ENCODE peak calls at places on chromosomes 1 and 21, in four cellular contexts. Z is fibroblast of pulmonary artery, A is breast epithelium, J is stomach. Y is an unnamed sample.

GRCh38 chr21:39527664-39528381 is 76.1 kb downstream of the SH3BGR start:
- DNase-seq in A (no peak), J (peak; percentile 74), Z (no peak), Y (no peak)

GRCh38 chr21:35565204-35565611 is 495.1 kb downstream of the SETD4 start:
- DNase-seq in J (peak; percentile 40), A (peak; percentile 39), Z (peak; percentile 87), Y (no peak)

GRCh38 chr1:41891403-41891896 is 27.3 kb downstream of the HIVEP3 start:
- DNase-seq in Z (peak; percentile 57), A (no peak), J (peak; percentile 41), Y (peak; percentile 60)

GRCh38 chr21:36988536-36988935 is 18.0 kb upstream of the RIPPLY3 start:
- DNase-seq in A (no peak), J (no peak), Z (no peak), Y (no peak)

GRCh38 chr1:95115708-95116137 is 1.4 kb upstream of the TLCD4 start:
- DNase-seq in Z (no peak), J (no peak), A (no peak), Y (no peak)

GRCh38 chr1:241077386-241078147 is 279.4 kb downstream of the RGS7 start:
- DNase-seq in A (no peak), J (no peak), Z (no peak), Y (no peak)

GRCh38 chr1:30745834-30746208 is 11.8 kb downstream of the LAPTM5 start:
- DNase-seq in J (no peak), A (no peak), Z (no peak), Y (peak; percentile 57)

GRCh38 chr1:44693159-44693558 is 18.6 kb downstream of the ARMH1 start:
- DNase-seq in Z (no peak), A (no peak), J (no peak), Y (no peak)

GRCh38 chr1:16927711-16928485 is 6.2 kb downstream of the CROCC start:
- DNase-seq in A (no peak), Z (no peak), J (no peak), Y (no peak)

GRCh38 chr1:227378876-227379554 is 60.7 kb upstream of the CDC42BPA start:
- DNase-seq in A (no peak), J (no peak), Z (no peak), Y (no peak)

GRCh38 chr21:28336299-28336698 is 656.4 kb downstream of the LTN1 start:
- DNase-seq in A (no peak), Z (peak; percentile 92), J (peak; percentile 26), Y (no peak)

GRCh38 chr1:230124187-230125128 is 57.4 kb downstream of the GALNT2 start:
- DNase-seq in J (no peak), A (no peak), Z (no peak), Y (no peak)

GRCh38 chr1:100463809-100464424 is 74.0 kb upstream of the GPR88 start:
- DNase-seq in Z (peak; percentile 76), J (peak; percentile 63), A (no peak), Y (peak; percentile 71)

GRCh38 chr1:31855038-31855845 is 39.4 kb upstream of the SPOCD1 start:
- DNase-seq in J (no peak), Z (peak; percentile 58), A (no peak), Y (no peak)

GRCh38 chr1:94165843-94166242 is 44.9 kb upstream of the ABCA4 start:
- DNase-seq in J (no peak), Z (no peak), A (no peak), Y (no peak)

GRCh38 chr1:9200441-9200840 is 34.1 kb upstream of the H6PD start:
- DNase-seq in A (no peak), J (no peak), Z (no peak), Y (no peak)

GRCh38 chr1:54256756-54257155 is 56.8 kb downstream of the MRPL37 start:
- DNase-seq in A (no peak), Z (no peak), J (no peak), Y (no peak)

GRCh38 chr1:154960446-154961136 is 991 bp downstream of the PYGO2 start:
- DNase-seq in Z (no peak), A (no peak), J (no peak), Y (no peak)

GRCh38 chr1:111516008-111516535 is 12.6 kb upstream of the ADORA3 start:
- DNase-seq in A (no peak), J (peak; percentile 29), Z (peak; percentile 89), Y (no peak)

GRCh38 chr1:91781916-91782622 is 103.9 kb downstream of the TGFBR3 start:
- DNase-seq in Z (no peak), A (no peak), J (no peak), Y (no peak)

GRCh38 chr1:151839457-151840409 is at the start of gene C2CD4D:
- DNase-seq in J (peak; percentile 76), Z (no peak), A (peak; percentile 88), Y (peak; percentile 68)

GRCh38 chr1:27548858-27549719 is 54.9 kb downstream of the AHDC1 start:
- DNase-seq in J (no peak), Z (no peak), A (no peak), Y (no peak)

GRCh38 chr1:181094813-181095212 is 6.3 kb downstream of the IER5 start:
- DNase-seq in Z (peak; percentile 94), A (no peak), J (no peak), Y (no peak)

GRCh38 chr21:34801519-34802132 is 132.8 kb downstream of the CLIC6 start:
- DNase-seq in J (no peak), A (no peak), Z (peak; percentile 44), Y (no peak)

GRCh38 chr1:14067036-14067435 is 367.0 kb downstream of the PRDM2 start:
- DNase-seq in J (no peak), Z (no peak), A (no peak), Y (no peak)

GRCh38 chr1:224488806-224489584 is 54.4 kb upstream of the WDR26 start:
- DNase-seq in Z (peak; percentile 38), J (no peak), A (no peak), Y (no peak)

GRCh38 chr1:26970810-26971209 is 10.5 kb upstream of the KDF1 start:
- DNase-seq in Z (peak; percentile 34), J (peak; percentile 79), A (no peak), Y (no peak)

GRCh38 chr1:113784104-113784779 is 25.0 kb upstream of the PHTF1 start:
- DNase-seq in Z (no peak), J (no peak), A (no peak), Y (no peak)

DNA sequence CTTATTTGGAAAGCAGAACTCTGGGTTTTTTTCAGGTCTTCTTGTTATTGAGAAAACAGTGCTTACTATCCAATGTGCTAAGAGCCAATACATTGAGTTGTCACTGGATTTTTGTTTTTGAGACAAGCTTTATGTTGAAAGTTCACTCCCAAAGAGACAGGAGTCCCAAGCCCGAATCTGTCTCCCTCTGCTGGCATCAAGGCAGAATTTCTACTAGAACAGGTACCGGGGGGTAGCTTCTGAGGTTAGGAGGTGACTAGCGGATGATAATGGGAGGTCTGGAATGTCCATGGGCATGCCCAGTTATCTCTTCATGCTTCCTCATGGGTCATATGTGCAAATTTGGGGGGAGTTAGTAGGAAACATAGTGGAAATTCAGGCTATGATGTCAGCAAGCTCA is 25.1 kb downstream of the ZNF124 start:
- DNase-seq in J (no peak), A (no peak), Z (no peak), Y (no peak)
- TF ChIP-seq CTCF in J (no peak), A (no peak), Z (peak; percentile 7), Y (no peak)

GRCh38 chr1:200873116-200873670 is 412 bp downstream of the GPR25 start:
- DNase-seq in A (no peak), J (peak; percentile 38), Z (no peak), Y (no peak)
- H3K4me3 ChIP-seq in A (peak overlapping the region; percentile 23), J (peak overlapping the region; percentile 31), Z (no peak overlapping the region), Y (peak overlapping the region; percentile 41)

GRCh38 chr1:170377440-170377839 is 154.5 kb upstream of the GORAB start:
- DNase-seq in A (no peak), Z (no peak), J (no peak), Y (no peak)
- TF ChIP-seq CTCF in A (no peak), Z (no peak), J (no peak), Y (no peak)

GRCh38 chr1:36053978-36054377 is 29.9 kb upstream of the TEKT2 start:
- DNase-seq in A (no peak), J (no peak), Z (no peak), Y (no peak)
- H3K4me3 ChIP-seq in A (no peak overlapping the region), J (no peak overlapping the region), Z (no peak overlapping the region), Y (no peak overlapping the region)

DNA sequence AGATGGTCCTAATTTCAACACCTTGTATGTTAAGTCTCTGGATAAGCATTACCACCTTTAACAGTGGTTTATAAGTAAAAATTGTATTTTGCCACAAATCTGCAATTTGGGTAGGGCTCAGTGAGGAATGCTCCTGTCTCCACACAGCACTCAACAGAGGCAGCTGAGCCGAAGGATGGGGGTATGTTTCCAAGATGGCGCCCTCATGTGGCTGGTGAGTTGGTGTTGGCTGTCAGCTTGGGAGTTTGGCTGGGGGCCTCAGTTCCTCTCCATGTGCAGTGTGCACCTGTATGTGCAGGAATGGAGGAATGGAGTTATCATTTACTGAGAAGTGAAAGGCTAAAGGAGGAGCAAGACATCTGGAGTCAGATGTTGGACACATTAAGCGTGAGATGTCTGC is 136.8 kb downstream of the GABPA start:
- DNase-seq in Z (no peak), J (no peak), A (no peak), Y (no peak)
- TF ChIP-seq CTCF in Z (peak; percentile 5), J (no peak), A (no peak), Y (no peak)

Y was measured in lower lobe of right lung.